ENCODE peak calls at places on chromosomes 2 and 18, in nine cellular contexts. One of them, this sample, is unnamed.

GRCh38 chr2:239778861-239779591 is 246.1 kb downstream of the NDUFA10 start:
- DNase-seq in NCI-H1436: no peak
- DNase-seq in H9: peak; percentile 17
- DNase-seq in stimulated activated CD4-positive, alpha-beta T cell treated with anti-CD3 and anti-CD28 coated beads, Interleukin-2, amount 100 ng/mL, for 48 hours: no peak
- DNase-seq in anterior cingulate cortex: no peak
- DNase-seq in T follicular helper cell: no peak
- DNase-seq in HCT116: no peak
- DNase-seq in small intestine: no peak
- DNase-seq in activated CD8-positive, alpha-beta memory T cell treated with anti-CD3 and anti-CD28 coated beads, Interleukin-2, amount 50 U/mL, for 4 hours: no peak
- DNase-seq in this sample: no peak

GRCh38 chr2:53987336-53987921 is 16.6 kb upstream of the PSME4 start:
- DNase-seq in NCI-H1436: peak; percentile 56
- DNase-seq in H9: no peak
- DNase-seq in stimulated activated CD4-positive, alpha-beta T cell treated with anti-CD3 and anti-CD28 coated beads, Interleukin-2, amount 100 ng/mL, for 48 hours: no peak
- DNase-seq in anterior cingulate cortex: no peak
- DNase-seq in T follicular helper cell: no peak
- DNase-seq in HCT116: no peak
- DNase-seq in small intestine: no peak
- DNase-seq in activated CD8-positive, alpha-beta memory T cell treated with anti-CD3 and anti-CD28 coated beads, Interleukin-2, amount 50 U/mL, for 4 hours: no peak
- DNase-seq in this sample: no peak

GRCh38 chr2:33291278-33292013 is 185.0 kb upstream of the RASGRP3 start:
- DNase-seq in NCI-H1436: no peak
- DNase-seq in H9: no peak
- DNase-seq in stimulated activated CD4-positive, alpha-beta T cell treated with anti-CD3 and anti-CD28 coated beads, Interleukin-2, amount 100 ng/mL, for 48 hours: no peak
- DNase-seq in anterior cingulate cortex: no peak
- DNase-seq in T follicular helper cell: no peak
- DNase-seq in HCT116: no peak
- DNase-seq in small intestine: peak; percentile 21
- DNase-seq in activated CD8-positive, alpha-beta memory T cell treated with anti-CD3 and anti-CD28 coated beads, Interleukin-2, amount 50 U/mL, for 4 hours: no peak
- DNase-seq in this sample: no peak

GRCh38 chr2:19041773-19042172 is 316.6 kb downstream of the OSR1 start:
- DNase-seq in NCI-H1436: no peak
- DNase-seq in H9: no peak
- DNase-seq in stimulated activated CD4-positive, alpha-beta T cell treated with anti-CD3 and anti-CD28 coated beads, Interleukin-2, amount 100 ng/mL, for 48 hours: no peak
- DNase-seq in anterior cingulate cortex: no peak
- DNase-seq in T follicular helper cell: no peak
- DNase-seq in HCT116: no peak
- DNase-seq in small intestine: no peak
- DNase-seq in activated CD8-positive, alpha-beta memory T cell treated with anti-CD3 and anti-CD28 coated beads, Interleukin-2, amount 50 U/mL, for 4 hours: no peak
- DNase-seq in this sample: no peak

GRCh38 chr2:215745316-215745715 is 268.0 kb downstream of the MREG start:
- DNase-seq in NCI-H1436: no peak
- DNase-seq in H9: no peak
- DNase-seq in stimulated activated CD4-positive, alpha-beta T cell treated with anti-CD3 and anti-CD28 coated beads, Interleukin-2, amount 100 ng/mL, for 48 hours: no peak
- DNase-seq in anterior cingulate cortex: no peak
- DNase-seq in T follicular helper cell: no peak
- DNase-seq in HCT116: no peak
- DNase-seq in small intestine: no peak
- DNase-seq in activated CD8-positive, alpha-beta memory T cell treated with anti-CD3 and anti-CD28 coated beads, Interleukin-2, amount 50 U/mL, for 4 hours: no peak
- DNase-seq in this sample: no peak

GRCh38 chr2:146108993-146109392 is 1589.1 kb upstream of the ZEB2 start:
- DNase-seq in NCI-H1436: no peak
- DNase-seq in H9: no peak
- DNase-seq in stimulated activated CD4-positive, alpha-beta T cell treated with anti-CD3 and anti-CD28 coated beads, Interleukin-2, amount 100 ng/mL, for 48 hours: no peak
- DNase-seq in anterior cingulate cortex: no peak
- DNase-seq in T follicular helper cell: no peak
- DNase-seq in HCT116: no peak
- DNase-seq in small intestine: no peak
- DNase-seq in activated CD8-positive, alpha-beta memory T cell treated with anti-CD3 and anti-CD28 coated beads, Interleukin-2, amount 50 U/mL, for 4 hours: no peak
- DNase-seq in this sample: no peak

GRCh38 chr18:13909541-13909940 is 5.8 kb downstream of the MC2R start:
- DNase-seq in NCI-H1436: no peak
- DNase-seq in H9: no peak
- DNase-seq in stimulated activated CD4-positive, alpha-beta T cell treated with anti-CD3 and anti-CD28 coated beads, Interleukin-2, amount 100 ng/mL, for 48 hours: no peak
- DNase-seq in anterior cingulate cortex: no peak
- DNase-seq in T follicular helper cell: no peak
- DNase-seq in HCT116: no peak
- DNase-seq in small intestine: no peak
- DNase-seq in activated CD8-positive, alpha-beta memory T cell treated with anti-CD3 and anti-CD28 coated beads, Interleukin-2, amount 50 U/mL, for 4 hours: no peak
- DNase-seq in this sample: no peak

GRCh38 chr18:12008842-12009580 is 27.7 kb downstream of the IMPA2 start:
- DNase-seq in NCI-H1436: no peak
- DNase-seq in H9: no peak
- DNase-seq in stimulated activated CD4-positive, alpha-beta T cell treated with anti-CD3 and anti-CD28 coated beads, Interleukin-2, amount 100 ng/mL, for 48 hours: no peak
- DNase-seq in anterior cingulate cortex: no peak
- DNase-seq in T follicular helper cell: no peak
- DNase-seq in HCT116: no peak
- DNase-seq in small intestine: peak; percentile 60
- DNase-seq in activated CD8-positive, alpha-beta memory T cell treated with anti-CD3 and anti-CD28 coated beads, Interleukin-2, amount 50 U/mL, for 4 hours: no peak
- DNase-seq in this sample: no peak

GRCh38 chr2:239267411-239267941 is 133.3 kb downstream of the HDAC4 start:
- DNase-seq in NCI-H1436: no peak
- DNase-seq in H9: no peak
- DNase-seq in stimulated activated CD4-positive, alpha-beta T cell treated with anti-CD3 and anti-CD28 coated beads, Interleukin-2, amount 100 ng/mL, for 48 hours: peak; percentile 86
- DNase-seq in anterior cingulate cortex: peak; percentile 20
- DNase-seq in T follicular helper cell: peak; percentile 90
- DNase-seq in HCT116: peak; percentile 53
- DNase-seq in small intestine: peak; percentile 87
- DNase-seq in activated CD8-positive, alpha-beta memory T cell treated with anti-CD3 and anti-CD28 coated beads, Interleukin-2, amount 50 U/mL, for 4 hours: peak; percentile 86
- DNase-seq in this sample: peak; percentile 75

GRCh38 chr18:10232062-10232461 is 222.4 kb upstream of the APCDD1 start:
- DNase-seq in NCI-H1436: no peak
- DNase-seq in H9: no peak
- DNase-seq in stimulated activated CD4-positive, alpha-beta T cell treated with anti-CD3 and anti-CD28 coated beads, Interleukin-2, amount 100 ng/mL, for 48 hours: no peak
- DNase-seq in anterior cingulate cortex: no peak
- DNase-seq in T follicular helper cell: no peak
- DNase-seq in HCT116: no peak
- DNase-seq in small intestine: no peak
- DNase-seq in activated CD8-positive, alpha-beta memory T cell treated with anti-CD3 and anti-CD28 coated beads, Interleukin-2, amount 50 U/mL, for 4 hours: no peak
- DNase-seq in this sample: no peak

GRCh38 chr2:64204006-64204632 is 59.9 kb upstream of the PELI1 start:
- DNase-seq in NCI-H1436: no peak
- DNase-seq in H9: peak; percentile 36
- DNase-seq in stimulated activated CD4-positive, alpha-beta T cell treated with anti-CD3 and anti-CD28 coated beads, Interleukin-2, amount 100 ng/mL, for 48 hours: peak; percentile 36
- DNase-seq in anterior cingulate cortex: peak; percentile 15
- DNase-seq in T follicular helper cell: peak; percentile 16
- DNase-seq in HCT116: no peak
- DNase-seq in small intestine: no peak
- DNase-seq in activated CD8-positive, alpha-beta memory T cell treated with anti-CD3 and anti-CD28 coated beads, Interleukin-2, amount 50 U/mL, for 4 hours: peak; percentile 20
- DNase-seq in this sample: peak; percentile 42

GRCh38 chr2:101238930-101239759 is 13.5 kb upstream of the CNOT11 start:
- DNase-seq in NCI-H1436: no peak
- DNase-seq in H9: no peak
- DNase-seq in stimulated activated CD4-positive, alpha-beta T cell treated with anti-CD3 and anti-CD28 coated beads, Interleukin-2, amount 100 ng/mL, for 48 hours: no peak
- DNase-seq in anterior cingulate cortex: no peak
- DNase-seq in T follicular helper cell: no peak
- DNase-seq in HCT116: no peak
- DNase-seq in small intestine: peak; percentile 92
- DNase-seq in activated CD8-positive, alpha-beta memory T cell treated with anti-CD3 and anti-CD28 coated beads, Interleukin-2, amount 50 U/mL, for 4 hours: no peak
- DNase-seq in this sample: no peak

GRCh38 chr2:226758886-226759660 is 40.5 kb downstream of the IRS1 start:
- DNase-seq in NCI-H1436: no peak
- DNase-seq in H9: no peak
- DNase-seq in stimulated activated CD4-positive, alpha-beta T cell treated with anti-CD3 and anti-CD28 coated beads, Interleukin-2, amount 100 ng/mL, for 48 hours: no peak
- DNase-seq in anterior cingulate cortex: no peak
- DNase-seq in T follicular helper cell: no peak
- DNase-seq in HCT116: peak; percentile 48
- DNase-seq in small intestine: no peak
- DNase-seq in activated CD8-positive, alpha-beta memory T cell treated with anti-CD3 and anti-CD28 coated beads, Interleukin-2, amount 50 U/mL, for 4 hours: no peak
- DNase-seq in this sample: no peak

GRCh38 chr2:154402138-154402714 is 296.3 kb upstream of the KCNJ3 start:
- DNase-seq in NCI-H1436: no peak
- DNase-seq in H9: no peak
- DNase-seq in stimulated activated CD4-positive, alpha-beta T cell treated with anti-CD3 and anti-CD28 coated beads, Interleukin-2, amount 100 ng/mL, for 48 hours: no peak
- DNase-seq in anterior cingulate cortex: no peak
- DNase-seq in T follicular helper cell: no peak
- DNase-seq in HCT116: peak; percentile 43
- DNase-seq in small intestine: peak; percentile 31
- DNase-seq in activated CD8-positive, alpha-beta memory T cell treated with anti-CD3 and anti-CD28 coated beads, Interleukin-2, amount 50 U/mL, for 4 hours: no peak
- DNase-seq in this sample: no peak

GRCh38 chr18:70659026-70659726 is 370.3 kb downstream of the SOCS6 start:
- DNase-seq in NCI-H1436: no peak
- DNase-seq in H9: no peak
- DNase-seq in stimulated activated CD4-positive, alpha-beta T cell treated with anti-CD3 and anti-CD28 coated beads, Interleukin-2, amount 100 ng/mL, for 48 hours: no peak
- DNase-seq in anterior cingulate cortex: no peak
- DNase-seq in T follicular helper cell: peak; percentile 60
- DNase-seq in HCT116: no peak
- DNase-seq in small intestine: no peak
- DNase-seq in activated CD8-positive, alpha-beta memory T cell treated with anti-CD3 and anti-CD28 coated beads, Interleukin-2, amount 50 U/mL, for 4 hours: peak; percentile 41
- DNase-seq in this sample: no peak

GRCh38 chr2:27042985-27043634 is 8.4 kb upstream of the AGBL5 start:
- DNase-seq in NCI-H1436: no peak
- DNase-seq in H9: no peak
- DNase-seq in stimulated activated CD4-positive, alpha-beta T cell treated with anti-CD3 and anti-CD28 coated beads, Interleukin-2, amount 100 ng/mL, for 48 hours: no peak
- DNase-seq in anterior cingulate cortex: no peak
- DNase-seq in T follicular helper cell: no peak
- DNase-seq in HCT116: no peak
- DNase-seq in small intestine: peak; percentile 62
- DNase-seq in activated CD8-positive, alpha-beta memory T cell treated with anti-CD3 and anti-CD28 coated beads, Interleukin-2, amount 50 U/mL, for 4 hours: no peak
- DNase-seq in this sample: no peak

GRCh38 chr2:30366199-30366691 is 80.8 kb upstream of the LCLAT1 start:
- DNase-seq in NCI-H1436: no peak
- DNase-seq in H9: no peak
- DNase-seq in stimulated activated CD4-positive, alpha-beta T cell treated with anti-CD3 and anti-CD28 coated beads, Interleukin-2, amount 100 ng/mL, for 48 hours: no peak
- DNase-seq in anterior cingulate cortex: no peak
- DNase-seq in T follicular helper cell: no peak
- DNase-seq in HCT116: no peak
- DNase-seq in small intestine: no peak
- DNase-seq in activated CD8-positive, alpha-beta memory T cell treated with anti-CD3 and anti-CD28 coated beads, Interleukin-2, amount 50 U/mL, for 4 hours: peak; percentile 54
- DNase-seq in this sample: no peak

This sample was measured in activated B cell treated with CpG ODN at 0.5 μM for 24 hours.